ENCODE peak calls at places on chromosomes 11 and 22, in five cellular contexts. X is breast epithelium, F is neural crest cell, T is kidney epithelial cell, Q is neural progenitor cell. L is an unnamed sample.

GRCh38 chr11:123973816-123974215 is 3.8 kb downstream of the OR10S1 start:
- DNase-seq in F (no peak), Q (no peak), X (no peak), T (peak; percentile 53), L (no peak)

GRCh38 chr11:70246196-70246595 is 24.3 kb upstream of the PPFIA1 start:
- DNase-seq in F (no peak), Q (no peak), T (no peak), X (no peak), L (no peak)

GRCh38 chr11:128476729-128477128 is 110.6 kb downstream of the ETS1 start:
- DNase-seq in Q (no peak), T (no peak), F (no peak), X (peak; percentile 43), L (no peak)

GRCh38 chr11:11137339-11137738 is 215.7 kb downstream of the CSNK2A3 start:
- DNase-seq in T (no peak), X (no peak), F (no peak), Q (no peak), L (no peak)

GRCh38 chr11:33135216-33135615 is 26.1 kb downstream of the CSTF3 start:
- DNase-seq in Q (no peak), T (no peak), F (no peak), X (no peak), L (no peak)

GRCh38 chr11:9859491-9860305 is 195.8 kb downstream of the SWAP70 start:
- DNase-seq in Q (no peak), F (no peak), X (no peak), T (no peak), L (no peak)

GRCh38 chr22:36191106-36191836 is 10.3 kb downstream of the APOL4 start:
- DNase-seq in X (peak; percentile 21), Q (no peak), T (no peak), F (no peak), L (no peak)

GRCh38 chr22:30046716-30047363 is 33.4 kb upstream of the HORMAD2 start:
- DNase-seq in F (no peak), X (no peak), T (no peak), Q (no peak), L (no peak)

GRCh38 chr11:82718307-82718706 is 15.4 kb downstream of the FAM181B start:
- DNase-seq in F (peak; percentile 37), Q (peak; percentile 80), T (no peak), X (peak; percentile 35), L (no peak)

GRCh38 chr11:3341298-3341697 is 37.6 kb downstream of the ZNF195 start:
- DNase-seq in F (peak; percentile 36), Q (peak; percentile 77), T (no peak), X (peak; percentile 45), L (no peak)

GRCh38 chr22:22161924-22162851 is 82.4 kb upstream of the VPREB1 start:
- DNase-seq in T (no peak), X (no peak), Q (no peak), F (no peak), L (no peak)

GRCh38 chr11:1506981-1507380 is 20.4 kb upstream of the MOB2 start:
- DNase-seq in X (no peak), Q (no peak), F (no peak), T (no peak), L (no peak)

GRCh38 chr11:134248910-134249480 is 4.2 kb downstream of the THYN1 start:
- DNase-seq in X (no peak), Q (no peak), F (no peak), T (no peak), L (no peak)

GRCh38 chr11:117144477-117145392 is 648 bp downstream of the PAFAH1B2 start:
- DNase-seq in X (peak; percentile 37), F (peak; percentile 3), T (no peak), Q (peak; percentile 78), L (peak; percentile 66)

GRCh38 chr11:66020212-66020611 is 6.1 kb downstream of the CATSPER1 start:
- DNase-seq in X (no peak), T (no peak), Q (no peak), F (no peak), L (no peak)

GRCh38 chr22:30628491-30628890 is 7.1 kb upstream of the SLC35E4 start:
- DNase-seq in T (no peak), Q (no peak), X (no peak), F (no peak), L (no peak)

GRCh38 chr11:13091804-13092203 is 82.7 kb downstream of the RASSF10 start:
- DNase-seq in X (no peak), Q (no peak), F (no peak), T (no peak), L (no peak)

GRCh38 chr11:116613201-116613910 is 159.4 kb downstream of the BUD13 start:
- DNase-seq in F (no peak), X (no peak), T (no peak), Q (no peak), L (no peak)

GRCh38 chr11:31366795-31367194 is 2.7 kb downstream of the DCDC1 start:
- DNase-seq in F (no peak), T (no peak), Q (no peak), X (no peak), L (no peak)

GRCh38 chr11:128095459-128096096 is 491.8 kb downstream of the ETS1 start:
- DNase-seq in X (no peak), Q (no peak), T (peak; percentile 90), F (no peak), L (no peak)

GRCh38 chr11:32466279-32466915 is 31.1 kb upstream of the WT1 start:
- DNase-seq in X (no peak), Q (no peak), F (no peak), T (peak; percentile 71), L (no peak)

DNA sequence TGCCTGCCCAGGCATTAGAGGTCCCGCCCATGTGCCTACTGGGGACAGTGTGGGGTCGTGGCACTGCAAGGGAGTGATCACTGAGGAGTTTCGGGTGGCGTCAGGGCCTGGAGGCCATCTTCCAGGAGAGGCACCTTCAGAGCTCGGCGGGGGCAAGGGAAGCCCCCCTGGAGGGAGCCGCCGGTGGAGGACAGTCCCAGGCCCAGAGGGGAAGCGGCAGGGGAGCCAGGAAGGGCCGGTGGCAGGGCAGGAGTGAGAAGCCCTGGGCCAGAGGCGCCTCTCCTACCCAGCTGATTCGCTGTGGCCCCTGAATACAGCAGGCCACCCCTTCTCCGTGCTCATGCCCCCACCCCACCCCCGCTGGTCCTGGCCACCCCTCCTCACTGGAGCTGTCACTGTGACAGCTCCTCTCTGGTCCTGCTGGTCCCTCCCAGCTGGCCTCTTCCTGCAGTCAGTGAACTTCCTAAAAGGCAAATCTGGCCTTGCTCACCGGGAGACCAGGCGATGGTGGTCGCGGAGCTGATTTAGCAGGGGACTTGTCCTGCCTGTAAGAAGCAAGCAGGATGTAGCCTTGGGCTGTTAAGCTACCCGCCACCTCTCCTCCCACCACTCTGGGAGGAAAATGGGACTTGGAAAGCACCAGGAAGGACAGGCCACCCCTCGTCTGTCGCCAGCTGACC is 2.1 kb upstream of the MAPK11 start:
- DNase-seq in F (no peak), X (no peak), Q (peak; percentile 45), T (no peak), L (no peak)
- TF ChIP-seq CTCF in F (no peak), X (no peak), Q (no peak), T (no peak), L (no peak)

GRCh38 chr22:24435861-24436351 is 8.5 kb downstream of the ADORA2A start:
- DNase-seq in T (no peak), F (no peak), X (no peak), Q (no peak), L (peak; percentile 58)

GRCh38 chr22:24436553-24436952 is 9.2 kb downstream of the ADORA2A start:
- DNase-seq in X (no peak), Q (no peak), T (no peak), F (no peak), L (peak; percentile 43)

GRCh38 chr22:24437091-24437490 is 9.7 kb downstream of the ADORA2A start:
- DNase-seq in X (no peak), Q (no peak), F (no peak), T (no peak), L (no peak)

GRCh38 chr22:24440270-24440717 is 12.9 kb downstream of the ADORA2A start:
- DNase-seq in Q (no peak), X (no peak), T (no peak), F (no peak), L (no peak)

DNA sequence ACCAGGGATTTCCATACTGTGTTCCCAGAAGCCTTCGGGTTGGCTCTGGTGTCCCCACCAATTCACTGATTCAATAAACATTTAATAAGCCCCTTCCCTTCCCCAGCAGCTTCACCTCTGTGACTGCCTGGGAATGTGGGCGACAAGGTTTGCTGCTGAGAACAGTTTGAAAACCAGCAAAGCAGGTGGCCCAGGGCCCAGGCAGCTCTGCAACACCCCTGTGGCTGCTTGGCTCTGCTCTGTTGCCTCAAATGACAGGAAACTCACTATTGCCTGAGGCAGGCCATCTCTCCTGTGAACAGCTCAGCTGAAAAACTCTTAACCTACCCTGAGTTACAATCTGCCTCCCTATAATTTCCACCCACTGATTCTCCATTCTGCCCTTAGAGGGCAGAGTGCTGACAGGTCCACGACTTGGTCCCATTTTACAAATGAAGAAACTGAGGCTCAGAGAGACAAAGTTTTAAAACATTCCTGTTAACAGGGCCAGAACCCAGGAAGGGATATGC is 10.5 kb downstream of the ADORA2A start:
- DNase-seq in X (no peak), T (peak; percentile 25), F (no peak), Q (no peak), L (peak; percentile 50)
- TF ChIP-seq CTCF in X (no peak), T (peak; percentile 39), F (no peak), Q (peak; percentile 9), L (no peak)

DNA sequence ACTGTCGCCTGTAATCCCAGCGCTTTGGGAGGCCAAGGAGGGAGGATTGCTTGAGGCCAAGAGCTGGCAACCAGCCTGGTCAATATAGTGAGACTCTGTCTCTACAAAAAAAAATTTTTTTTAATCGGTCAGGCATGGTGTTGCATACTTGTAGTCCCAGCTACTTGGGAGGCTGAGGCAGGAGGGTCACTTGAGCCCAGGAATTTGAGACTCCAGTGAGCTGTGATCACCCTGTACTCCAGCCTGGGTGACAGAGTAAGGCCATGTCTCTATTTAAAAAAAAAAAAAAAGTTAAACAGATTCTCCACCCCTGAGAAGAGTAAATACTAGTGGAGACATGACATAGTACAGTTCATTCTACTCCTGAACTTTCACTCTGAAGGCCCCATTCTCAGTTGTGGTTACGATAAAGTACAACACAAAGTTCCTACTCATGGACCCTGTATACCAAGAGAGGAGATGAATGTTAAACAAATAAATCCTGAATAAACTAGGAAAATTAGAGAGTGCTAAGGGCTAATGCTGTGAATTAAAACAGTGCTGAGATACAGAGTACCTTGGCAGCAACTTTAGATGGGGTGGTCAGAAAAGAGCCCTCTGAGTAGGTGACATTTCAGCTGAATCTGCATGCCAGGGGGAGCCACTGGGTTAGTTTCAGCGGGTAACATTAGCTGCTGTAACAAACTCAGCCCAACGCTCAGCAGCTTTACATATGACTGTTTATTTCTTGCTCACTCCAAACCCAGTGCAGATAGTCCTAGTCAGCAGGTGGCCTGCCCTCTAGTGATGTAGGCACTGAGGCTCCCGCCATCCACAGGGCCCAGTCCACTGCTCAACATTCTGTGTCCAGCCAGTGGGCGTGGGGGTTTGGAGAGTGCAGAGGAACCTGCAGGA is 75.1 kb downstream of the DBX1 start:
- DNase-seq in F (no peak), X (no peak), T (no peak), Q (no peak), L (no peak)
- TF ChIP-seq CTCF in F (no peak), X (no peak), T (no peak), Q (peak; percentile 6), L (no peak)

GRCh38 chr22:45551310-45552016 is 48.8 kb downstream of the FBLN1 start:
- DNase-seq in X (peak; percentile 70), T (no peak), Q (no peak), F (no peak), L (no peak)

GRCh38 chr22:45554040-45554406 is 51.3 kb downstream of the FBLN1 start:
- DNase-seq in F (no peak), T (no peak), X (no peak), Q (no peak), L (no peak)

GRCh38 chr22:45552017-45552411 is 49.3 kb downstream of the FBLN1 start:
- DNase-seq in F (no peak), T (no peak), X (no peak), Q (no peak), L (no peak)

GRCh38 chr22:45553333-45554039 is 50.8 kb downstream of the FBLN1 start:
- DNase-seq in T (peak; percentile 19), Q (peak; percentile 90), F (peak; percentile 93), X (peak; percentile 83), L (no peak)

GRCh38 chr22:45552580-45553332 is 50.1 kb downstream of the FBLN1 start:
- DNase-seq in X (peak; percentile 59), Q (peak; percentile 45), F (no peak), T (peak; percentile 79), L (no peak)
- TF ChIP-seq CTCF in X (no peak), Q (peak; percentile 23), F (no peak), T (peak; percentile 48), L (no peak)